ENCODE peak calls at places on chromosomes 16 and 17, in four cellular contexts. W is A549, T is GM12878, E is K562. N is an unnamed sample.

GRCh38 chr16:785563-786535 is 2.3 kb downstream of the RPUSD1 start:
- DNase-seq in W (peak), T (no peak), E (peak), N (peak)

GRCh38 chr17:12053552-12053951 is 32.9 kb downstream of the MAP2K4 start:
- DNase-seq in W (no peak), T (no peak), E (peak), N (no peak)

GRCh38 chr17:81940538-81941483 is 3.7 kb upstream of the PYCR1 start:
- DNase-seq in W (no peak), T (no peak), E (no peak), N (no peak)

GRCh38 chr16:17470002-17470870 is 524 bp downstream of the XYLT1 start:
- DNase-seq in W (no peak), T (no peak), E (peak), N (no peak)

GRCh38 chr16:67726106-67727034 is 7.3 kb upstream of the GFOD2 start:
- DNase-seq in W (no peak), T (no peak), E (no peak), N (peak)

GRCh38 chr17:3750926-3751325 is 27.2 kb downstream of the HASPIN start:
- DNase-seq in W (no peak), T (no peak), E (no peak), N (no peak)

GRCh38 chr17:39236981-39237441 is 11.3 kb upstream of the STAC2 start:
- DNase-seq in W (no peak), T (no peak), E (no peak), N (no peak)

GRCh38 chr16:14405611-14406537 is 224.2 kb downstream of the PARN start:
- DNase-seq in W (peak), T (peak), E (peak), N (no peak)

GRCh38 chr16:85524365-85524629 is 88.8 kb upstream of the GSE1 start:
- DNase-seq in W (no peak), T (no peak), E (no peak), N (no peak)

GRCh38 chr16:13242201-13242600 is 340.8 kb downstream of the SHISA9 start:
- DNase-seq in W (no peak), T (no peak), E (no peak), N (no peak)

GRCh38 chr17:17021194-17021863 is 20.9 kb upstream of the MPRIP start:
- DNase-seq in W (peak), T (no peak), E (peak), N (no peak)

GRCh38 chr16:55559233-55559632 is 7.3 kb upstream of the CAPNS2 start:
- DNase-seq in W (no peak), T (no peak), E (no peak), N (peak)

GRCh38 chr17:78394209-78394608 is 15.8 kb downstream of the PGS1 start:
- DNase-seq in W (no peak), T (no peak), E (no peak), N (no peak)

DNA sequence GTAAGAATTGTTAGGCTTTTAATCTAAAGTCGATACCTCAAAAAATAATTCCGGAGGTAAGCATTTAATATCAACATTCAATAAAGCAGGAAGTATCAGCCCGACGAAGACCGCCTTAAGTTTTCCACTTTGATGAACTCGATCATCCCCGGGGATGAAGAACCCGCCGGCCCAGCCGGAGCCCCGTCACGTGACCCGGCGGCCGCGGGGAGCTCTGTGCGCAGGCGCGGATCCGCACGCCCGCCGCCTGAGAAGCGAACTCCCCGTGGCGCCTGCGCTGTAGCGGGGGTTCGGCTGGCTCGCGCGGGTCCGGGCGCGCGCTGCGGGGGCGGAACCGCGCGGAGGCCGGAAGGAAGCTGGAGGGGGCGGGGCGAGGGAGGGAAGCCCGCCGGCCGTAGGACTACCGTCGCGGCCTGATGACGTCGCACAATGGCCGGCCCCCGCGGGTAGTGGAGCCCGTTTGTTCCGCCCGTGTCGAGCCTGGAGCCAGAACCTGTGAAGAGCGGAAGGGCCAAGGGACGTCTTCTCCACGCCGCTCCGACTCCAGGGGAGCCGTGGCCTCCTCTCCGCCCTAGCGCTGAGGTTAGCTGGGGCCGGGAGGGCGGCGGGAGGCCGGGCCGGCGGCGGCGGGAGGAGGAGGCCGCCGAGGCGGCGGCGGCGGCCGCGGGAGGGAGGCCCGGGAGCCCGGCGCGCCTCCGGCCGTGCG is at the start of gene ZC3H18:
- DNase-seq in W (peak), T (peak), E (peak), N (peak)
- TF ChIP-seq ELK1 in W (no peak), T (peak), E (no peak), N (no peak)

GRCh38 chr17:42720996-42721583 is 23.8 kb downstream of the EZH1 start:
- DNase-seq in W (peak), T (no peak), E (peak), N (peak)
- TF ChIP-seq ELK1 in W (no peak), T (no peak), E (no peak), N (no peak)

GRCh38 chr16:19912445-19913305 is 28.0 kb upstream of the GPRC5B start:
- DNase-seq in W (no peak), T (no peak), E (no peak), N (peak)
- TF ChIP-seq ELK1 in W (no peak), T (no peak), E (no peak), N (no peak)

GRCh38 chr16:31423241-31423640 is 4.9 kb downstream of the COX6A2 start:
- DNase-seq in W (no peak), T (no peak), E (no peak), N (no peak)
- TF ChIP-seq ELK1 in W (no peak), T (no peak), E (no peak), N (no peak)

GRCh38 chr16:11394593-11394960 is 49.3 kb downstream of the RMI2 start:
- DNase-seq in W (no peak), T (no peak), E (no peak), N (no peak)
- TF ChIP-seq ELK1 in W (no peak), T (no peak), E (no peak), N (no peak)

GRCh38 chr16:49503242-49504022 is 129.8 kb downstream of the C16orf78 start:
- DNase-seq in W (no peak), T (no peak), E (no peak), N (no peak)

GRCh38 chr16:49500211-49500610 is 126.6 kb downstream of the C16orf78 start:
- DNase-seq in W (no peak), T (no peak), E (no peak), N (no peak)

GRCh38 chr16:49504626-49505025 is 131.0 kb downstream of the C16orf78 start:
- DNase-seq in W (no peak), T (no peak), E (no peak), N (no peak)

GRCh38 chr16:49504023-49504364 is 130.4 kb downstream of the C16orf78 start:
- DNase-seq in W (no peak), T (no peak), E (no peak), N (no peak)

GRCh38 chr16:49502136-49502881 is 128.7 kb downstream of the C16orf78 start:
- DNase-seq in W (no peak), T (no peak), E (no peak), N (no peak)
- TF ChIP-seq ELK1 in W (no peak), T (no peak), E (no peak), N (no peak)

GRCh38 chr16:52518884-52519283 is 28.1 kb downstream of the TOX3 start:
- DNase-seq in W (no peak), T (no peak), E (no peak), N (no peak)

GRCh38 chr16:52512297-52512987 is 34.5 kb downstream of the TOX3 start:
- DNase-seq in W (no peak), T (no peak), E (no peak), N (no peak)

DNA sequence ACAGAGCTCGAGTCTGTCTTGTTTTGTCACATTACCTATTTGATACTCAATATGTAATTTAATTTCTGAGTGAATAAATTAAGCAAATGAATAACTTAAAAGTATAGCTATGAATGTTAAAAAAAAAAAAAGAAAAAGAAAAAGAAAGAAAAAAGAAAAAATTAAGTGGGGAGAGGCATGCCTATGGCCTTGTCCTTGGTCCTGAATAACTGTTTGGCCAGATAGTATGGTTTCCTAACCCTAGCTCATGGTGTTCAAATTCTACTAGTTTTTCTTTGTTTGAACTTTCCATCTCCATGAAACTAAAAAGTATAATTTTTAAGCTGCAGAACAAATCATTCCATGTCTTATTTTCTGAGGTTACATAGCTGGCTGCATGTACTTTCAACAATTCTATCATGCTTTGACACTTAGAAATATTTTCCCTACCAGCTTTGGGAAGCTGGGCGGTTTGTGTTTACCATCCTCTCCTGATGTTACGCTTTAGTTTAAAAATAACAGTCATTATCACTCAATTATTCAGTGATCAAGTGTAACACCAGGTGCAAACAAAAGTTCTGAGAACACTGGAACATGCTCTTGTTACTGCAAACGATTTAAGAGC is 31.8 kb downstream of the TOX3 start:
- DNase-seq in W (no peak), T (no peak), E (no peak), N (no peak)
- TF ChIP-seq ELK1 in W (no peak), T (no peak), E (no peak), N (no peak)

GRCh38 chr17:30547778-30548177 is 70.6 kb downstream of the GOSR1 start:
- DNase-seq in W (no peak), T (no peak), E (no peak), N (no peak)
- TF ChIP-seq ELK1 in W (no peak), T (no peak), E (no peak), N (no peak)